ENCODE peak calls at places on chromosomes 6 and 20, in seven cellular contexts. One of them, this sample, is unnamed.

GRCh38 chr6:69096681-69097080 is 461.6 kb downstream of the ADGRB3 start:
- DNase-seq in astrocyte: peak
- DNase-seq in GM12864: no peak
- DNase-seq in neural progenitor cell: no peak
- DNase-seq in A549: no peak
- DNase-seq in hepatocyte: no peak
- DNase-seq in foreskin fibroblast: no peak
- DNase-seq in this sample: no peak

GRCh38 chr20:46215913-46216707 is 92.2 kb downstream of the CDH22 start:
- DNase-seq in astrocyte: peak
- DNase-seq in GM12864: no peak
- DNase-seq in neural progenitor cell: peak
- DNase-seq in A549: peak
- DNase-seq in hepatocyte: peak
- DNase-seq in foreskin fibroblast: peak
- DNase-seq in this sample: no peak

GRCh38 chr20:1225263-1225728 is 548 bp upstream of the RAD21L1 start:
- DNase-seq in astrocyte: no peak
- DNase-seq in GM12864: no peak
- DNase-seq in neural progenitor cell: no peak
- DNase-seq in A549: no peak
- DNase-seq in hepatocyte: no peak
- DNase-seq in foreskin fibroblast: no peak
- DNase-seq in this sample: no peak

GRCh38 chr6:149696904-149697303 is 21.0 kb downstream of the LATS1 start:
- DNase-seq in astrocyte: peak
- DNase-seq in GM12864: no peak
- DNase-seq in neural progenitor cell: no peak
- DNase-seq in A549: no peak
- DNase-seq in hepatocyte: no peak
- DNase-seq in foreskin fibroblast: peak
- DNase-seq in this sample: no peak

GRCh38 chr20:48015943-48016723 is 230.9 kb upstream of the SULF2 start:
- DNase-seq in astrocyte: peak
- DNase-seq in GM12864: no peak
- DNase-seq in neural progenitor cell: no peak
- DNase-seq in A549: no peak
- DNase-seq in hepatocyte: peak
- DNase-seq in foreskin fibroblast: no peak
- DNase-seq in this sample: no peak

GRCh38 chr6:9250852-9251251 is 815.5 kb upstream of the SLC35B3 start:
- DNase-seq in astrocyte: peak
- DNase-seq in GM12864: no peak
- DNase-seq in neural progenitor cell: peak
- DNase-seq in A549: peak
- DNase-seq in hepatocyte: peak
- DNase-seq in foreskin fibroblast: peak
- DNase-seq in this sample: peak

GRCh38 chr20:59696476-59696875 is 92.1 kb downstream of the PHACTR3 start:
- DNase-seq in astrocyte: no peak
- DNase-seq in GM12864: no peak
- DNase-seq in neural progenitor cell: no peak
- DNase-seq in A549: no peak
- DNase-seq in hepatocyte: no peak
- DNase-seq in foreskin fibroblast: no peak
- DNase-seq in this sample: no peak

GRCh38 chr6:159826968-159827647 is 27.0 kb downstream of the PNLDC1 start:
- DNase-seq in astrocyte: no peak
- DNase-seq in GM12864: no peak
- DNase-seq in neural progenitor cell: no peak
- DNase-seq in A549: no peak
- DNase-seq in hepatocyte: no peak
- DNase-seq in foreskin fibroblast: no peak
- DNase-seq in this sample: no peak

GRCh38 chr6:116217069-116217468 is 36.8 kb downstream of the TSPYL4 start:
- DNase-seq in astrocyte: peak
- DNase-seq in GM12864: no peak
- DNase-seq in neural progenitor cell: peak
- DNase-seq in A549: peak
- DNase-seq in hepatocyte: peak
- DNase-seq in foreskin fibroblast: peak
- DNase-seq in this sample: peak

GRCh38 chr6:42692151-42692911 is 30.1 kb downstream of the PRPH2 start:
- DNase-seq in astrocyte: peak
- DNase-seq in GM12864: no peak
- DNase-seq in neural progenitor cell: no peak
- DNase-seq in A549: no peak
- DNase-seq in hepatocyte: no peak
- DNase-seq in foreskin fibroblast: peak
- DNase-seq in this sample: no peak

GRCh38 chr6:39380837-39381534 is 58.5 kb upstream of the KCNK16 start:
- DNase-seq in astrocyte: no peak
- DNase-seq in GM12864: no peak
- DNase-seq in neural progenitor cell: no peak
- DNase-seq in A549: no peak
- DNase-seq in hepatocyte: no peak
- DNase-seq in foreskin fibroblast: no peak
- DNase-seq in this sample: no peak

GRCh38 chr6:133503330-133503729 is 262.2 kb downstream of the EYA4 start:
- DNase-seq in astrocyte: peak
- DNase-seq in GM12864: no peak
- DNase-seq in neural progenitor cell: no peak
- DNase-seq in A549: no peak
- DNase-seq in hepatocyte: no peak
- DNase-seq in foreskin fibroblast: no peak
- DNase-seq in this sample: no peak

GRCh38 chr6:104617541-104618072 is 242.1 kb downstream of the HACE1 start:
- DNase-seq in astrocyte: no peak
- DNase-seq in GM12864: no peak
- DNase-seq in neural progenitor cell: no peak
- DNase-seq in A549: no peak
- DNase-seq in hepatocyte: no peak
- DNase-seq in foreskin fibroblast: no peak
- DNase-seq in this sample: no peak

GRCh38 chr6:135583256-135583758 is 85.8 kb upstream of the AHI1 start:
- DNase-seq in astrocyte: peak
- DNase-seq in GM12864: no peak
- DNase-seq in neural progenitor cell: no peak
- DNase-seq in A549: no peak
- DNase-seq in hepatocyte: no peak
- DNase-seq in foreskin fibroblast: peak
- DNase-seq in this sample: no peak

GRCh38 chr6:4563877-4564276 is 212.3 kb upstream of the CDYL start:
- DNase-seq in astrocyte: no peak
- DNase-seq in GM12864: no peak
- DNase-seq in neural progenitor cell: no peak
- DNase-seq in A549: no peak
- DNase-seq in hepatocyte: no peak
- DNase-seq in foreskin fibroblast: no peak
- DNase-seq in this sample: no peak

GRCh38 chr6:65064844-65065243 is 642.2 kb downstream of the EYS start:
- DNase-seq in astrocyte: no peak
- DNase-seq in GM12864: no peak
- DNase-seq in neural progenitor cell: no peak
- DNase-seq in A549: no peak
- DNase-seq in hepatocyte: no peak
- DNase-seq in foreskin fibroblast: no peak
- DNase-seq in this sample: no peak

GRCh38 chr6:102474041-102474807 is 1080.7 kb downstream of the GRIK2 start:
- DNase-seq in astrocyte: no peak
- DNase-seq in GM12864: no peak
- DNase-seq in neural progenitor cell: no peak
- DNase-seq in A549: no peak
- DNase-seq in hepatocyte: no peak
- DNase-seq in foreskin fibroblast: no peak
- DNase-seq in this sample: no peak

GRCh38 chr20:49892260-49893216 is 22.8 kb downstream of the SPATA2 start:
- DNase-seq in astrocyte: no peak
- DNase-seq in GM12864: no peak
- DNase-seq in neural progenitor cell: no peak
- DNase-seq in A549: no peak
- DNase-seq in hepatocyte: no peak
- DNase-seq in foreskin fibroblast: no peak
- DNase-seq in this sample: no peak

GRCh38 chr20:9966966-9967365 is 67.8 kb upstream of the ANKEF1 start:
- DNase-seq in astrocyte: no peak
- DNase-seq in GM12864: no peak
- DNase-seq in neural progenitor cell: peak
- DNase-seq in A549: peak
- DNase-seq in hepatocyte: no peak
- DNase-seq in foreskin fibroblast: peak
- DNase-seq in this sample: no peak
- TF ChIP-seq CTCF in astrocyte: peak
- TF ChIP-seq CTCF in GM12864: peak
- TF ChIP-seq CTCF in neural progenitor cell: peak
- TF ChIP-seq CTCF in A549: peak
- TF ChIP-seq CTCF in hepatocyte: peak
- TF ChIP-seq CTCF in foreskin fibroblast: peak
- TF ChIP-seq CTCF in this sample: peak

GRCh38 chr6:88476388-88476787 is 310.2 kb upstream of the CNR1 start:
- DNase-seq in astrocyte: no peak
- DNase-seq in GM12864: no peak
- DNase-seq in neural progenitor cell: peak
- DNase-seq in A549: no peak
- DNase-seq in hepatocyte: no peak
- DNase-seq in foreskin fibroblast: no peak
- DNase-seq in this sample: no peak

GRCh38 chr6:88480822-88481221 is 314.7 kb upstream of the CNR1 start:
- DNase-seq in astrocyte: no peak
- DNase-seq in GM12864: no peak
- DNase-seq in neural progenitor cell: peak
- DNase-seq in A549: no peak
- DNase-seq in hepatocyte: no peak
- DNase-seq in foreskin fibroblast: no peak
- DNase-seq in this sample: no peak

GRCh38 chr6:88473622-88474021 is 307.5 kb upstream of the CNR1 start:
- DNase-seq in astrocyte: no peak
- DNase-seq in GM12864: no peak
- DNase-seq in neural progenitor cell: no peak
- DNase-seq in A549: no peak
- DNase-seq in hepatocyte: no peak
- DNase-seq in foreskin fibroblast: no peak
- DNase-seq in this sample: no peak

GRCh38 chr6:88474720-88475119 is 308.6 kb upstream of the CNR1 start:
- DNase-seq in astrocyte: no peak
- DNase-seq in GM12864: no peak
- DNase-seq in neural progenitor cell: no peak
- DNase-seq in A549: no peak
- DNase-seq in hepatocyte: no peak
- DNase-seq in foreskin fibroblast: no peak
- DNase-seq in this sample: no peak

DNA sequence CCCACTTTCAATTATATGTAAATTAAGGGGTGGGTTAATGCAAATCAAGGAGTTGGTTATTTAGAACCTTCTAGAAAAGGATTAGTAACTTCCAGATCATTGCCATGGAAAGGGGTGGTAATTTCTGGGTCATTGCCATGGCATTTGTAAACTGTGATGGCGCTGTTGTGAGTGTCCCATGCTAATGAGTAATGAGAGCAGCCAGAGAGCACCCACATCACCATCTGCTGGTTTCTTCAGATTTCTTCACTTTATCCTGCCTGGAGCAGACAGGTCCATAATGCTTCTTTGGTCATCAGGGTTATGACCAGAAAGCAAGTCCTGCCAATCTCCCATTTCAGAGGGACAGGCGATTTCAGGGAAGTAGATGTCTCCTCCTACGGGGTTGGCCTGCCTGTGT is 311.3 kb upstream of the CNR1 start:
- DNase-seq in astrocyte: no peak
- DNase-seq in GM12864: no peak
- DNase-seq in neural progenitor cell: no peak
- DNase-seq in A549: peak
- DNase-seq in hepatocyte: no peak
- DNase-seq in foreskin fibroblast: no peak
- DNase-seq in this sample: no peak
- TF ChIP-seq CTCF in astrocyte: no peak
- TF ChIP-seq CTCF in GM12864: no peak
- TF ChIP-seq CTCF in neural progenitor cell: no peak
- TF ChIP-seq CTCF in A549: no peak
- TF ChIP-seq CTCF in hepatocyte: no peak
- TF ChIP-seq CTCF in foreskin fibroblast: no peak
- TF ChIP-seq CTCF in this sample: no peak

DNA sequence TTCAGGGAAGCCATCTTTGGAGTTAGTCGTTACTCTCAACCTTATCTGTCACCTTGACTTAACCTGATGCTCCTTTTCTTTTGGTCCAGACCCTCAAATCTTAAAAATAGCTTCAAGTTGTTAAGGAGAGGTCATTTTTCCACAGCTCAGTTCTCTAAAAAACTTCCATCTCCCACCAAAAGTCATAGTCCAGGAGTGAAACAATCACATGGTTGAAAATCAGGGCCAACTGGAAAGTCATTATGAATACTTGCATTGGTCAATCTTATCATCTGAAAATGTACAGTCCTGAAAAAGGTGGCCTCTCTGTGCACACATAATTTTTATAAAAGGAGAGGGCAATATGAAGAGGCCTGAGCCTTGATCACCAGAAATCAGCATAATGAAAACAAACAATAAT is 195.7 kb downstream of the BCAS1 start:
- DNase-seq in astrocyte: no peak
- DNase-seq in GM12864: no peak
- DNase-seq in neural progenitor cell: no peak
- DNase-seq in A549: no peak
- DNase-seq in hepatocyte: no peak
- DNase-seq in foreskin fibroblast: no peak
- DNase-seq in this sample: no peak
- TF ChIP-seq CTCF in astrocyte: no peak
- TF ChIP-seq CTCF in GM12864: no peak
- TF ChIP-seq CTCF in neural progenitor cell: no peak
- TF ChIP-seq CTCF in A549: no peak
- TF ChIP-seq CTCF in hepatocyte: no peak
- TF ChIP-seq CTCF in foreskin fibroblast: no peak
- TF ChIP-seq CTCF in this sample: no peak

DNA sequence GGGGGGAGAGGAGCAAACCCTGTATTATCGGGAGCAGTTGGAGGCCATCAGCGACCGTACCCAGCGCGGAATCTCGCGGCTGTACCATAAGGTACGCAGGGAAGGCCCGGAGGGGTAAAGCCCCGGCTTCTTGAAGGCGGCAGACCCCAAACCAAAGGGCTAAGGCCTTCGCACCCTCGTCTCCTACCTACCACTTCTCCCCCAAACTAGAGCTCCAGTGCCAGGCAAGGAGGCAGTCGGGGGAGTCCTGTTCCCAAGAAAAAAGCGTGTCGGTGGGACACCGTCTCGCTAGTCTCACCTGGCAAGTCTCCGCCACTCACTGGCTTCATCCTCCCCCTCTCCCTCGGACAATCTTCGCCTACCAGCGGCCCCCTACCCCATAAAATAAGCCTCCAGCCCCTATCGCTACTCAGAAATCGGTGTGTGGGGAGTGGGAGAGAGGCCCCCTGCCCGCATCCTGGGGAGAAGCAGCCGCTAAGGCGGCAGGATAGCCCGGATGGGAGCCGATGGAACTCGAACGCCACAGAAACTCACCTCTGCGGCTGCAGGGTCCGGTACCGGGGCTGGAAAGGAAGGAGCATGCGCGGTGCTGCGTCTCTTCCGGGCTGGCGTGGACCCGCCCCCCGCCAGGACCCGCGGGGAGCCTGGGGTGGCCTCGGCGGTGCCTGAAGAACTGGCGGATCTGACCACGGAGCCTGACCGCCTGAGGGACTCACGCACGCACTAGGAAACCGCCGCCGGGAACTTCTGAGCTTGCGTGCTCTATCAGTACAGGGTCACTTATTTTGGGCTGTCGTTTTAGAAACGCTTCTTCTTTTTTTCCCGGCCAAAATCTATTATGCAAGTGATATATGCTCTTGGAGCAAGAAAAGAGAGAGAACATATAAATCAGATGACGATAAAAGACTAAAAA is at the start of gene RPS10:
- DNase-seq in astrocyte: peak
- DNase-seq in GM12864: peak
- DNase-seq in neural progenitor cell: peak
- DNase-seq in A549: peak
- DNase-seq in hepatocyte: peak
- DNase-seq in foreskin fibroblast: peak
- DNase-seq in this sample: peak
- TF ChIP-seq CTCF in astrocyte: no peak
- TF ChIP-seq CTCF in GM12864: no peak
- TF ChIP-seq CTCF in neural progenitor cell: no peak
- TF ChIP-seq CTCF in A549: no peak
- TF ChIP-seq CTCF in hepatocyte: no peak
- TF ChIP-seq CTCF in foreskin fibroblast: no peak
- TF ChIP-seq CTCF in this sample: no peak